ENCODE peak calls at places on chromosomes 16 and 17, in six cellular contexts. T is omental fat pad, W is esophagus squamous epithelium, F is nephron progenitor cell, L is tibial artery, V is AG10803. G is an unnamed sample.
A peak's percentile ranks its signal among the peaks of the same experiment; 100 is the strongest.

GRCh38 chr17:66347661-66348604 is 45.5 kb downstream of the PRKCA start:
- DNase-seq in T (no peak), L (no peak), F (no peak), V (peak; percentile 44), W (no peak), G (no peak)

GRCh38 chr16:75491876-75492275 is 3.4 kb downstream of the CHST6 start:
- DNase-seq in L (no peak), W (no peak), V (no peak), T (no peak), F (no peak), G (peak; percentile 18)

GRCh38 chr16:86150646-86151371 is 251.8 kb downstream of the IRF8 start:
- DNase-seq in L (no peak), W (no peak), T (no peak), F (no peak), V (no peak), G (no peak)

GRCh38 chr17:15263206-15263579 is 1.9 kb downstream of the PMP22 start:
- DNase-seq in V (peak; percentile 91), F (peak; percentile 53), W (peak; percentile 15), T (peak; percentile 47), L (peak; percentile 97), G (no peak)

GRCh38 chr16:54801445-54801844 is 129.2 kb upstream of the IRX5 start:
- DNase-seq in V (no peak), F (no peak), L (no peak), W (no peak), T (no peak), G (no peak)

GRCh38 chr16:78654929-78655328 is 555.5 kb downstream of the WWOX start:
- DNase-seq in L (no peak), T (no peak), W (no peak), V (no peak), F (no peak), G (no peak)

GRCh38 chr17:77385750-77386501 is 245.2 kb downstream of the SEC14L1 start:
- DNase-seq in F (no peak), T (peak; percentile 38), V (no peak), L (no peak), W (no peak), G (no peak)

GRCh38 chr16:75109732-75110243 is 6.8 kb downstream of the LDHD start:
- DNase-seq in W (no peak), T (no peak), L (no peak), V (no peak), F (no peak), G (no peak)

GRCh38 chr17:7511108-7511507 is 26.9 kb downstream of the POLR2A start:
- DNase-seq in F (no peak), L (no peak), V (no peak), W (no peak), T (no peak), G (no peak)

GRCh38 chr16:17327671-17328335 is 143.0 kb downstream of the XYLT1 start:
- DNase-seq in F (no peak), T (no peak), L (no peak), W (no peak), V (no peak), G (no peak)

GRCh38 chr17:62062313-62062712 is 2.8 kb downstream of the MED13 start:
- DNase-seq in V (peak; percentile 35), T (no peak), F (no peak), L (no peak), W (no peak), G (no peak)

GRCh38 chr17:82400206-82400605 is 17.9 kb upstream of the HEXD start:
- DNase-seq in L (no peak), V (peak; percentile 53), W (no peak), F (no peak), T (no peak), G (no peak)

GRCh38 chr16:72021043-72021442 is 12.5 kb downstream of the DHODH start:
- DNase-seq in T (no peak), V (no peak), W (no peak), F (peak; percentile 54), L (no peak), G (no peak)
- TF ChIP-seq CTCF in T (no peak), V (peak; percentile 21), W (no peak), F (peak; percentile 58), L (no peak), G (peak; percentile 31)

GRCh38 chr16:15996432-15997109 is 47.2 kb downstream of the ABCC1 start:
- DNase-seq in V (peak; percentile 83), F (no peak), L (peak; percentile 60), W (no peak), T (peak; percentile 41), G (no peak)
- TF ChIP-seq CTCF in V (peak; percentile 4), F (no peak), L (no peak), W (no peak), T (no peak), G (no peak)

GRCh38 chr16:48112603-48113400 is 43.0 kb downstream of the ABCC12 start:
- DNase-seq in V (no peak), L (no peak), W (no peak), F (no peak), T (no peak), G (no peak)

GRCh38 chr16:48114410-48114809 is 41.4 kb downstream of the ABCC12 start:
- DNase-seq in L (no peak), W (no peak), T (no peak), F (no peak), V (no peak), G (no peak)

GRCh38 chr16:48110982-48111381 is 44.8 kb downstream of the ABCC12 start:
- DNase-seq in L (no peak), V (no peak), T (no peak), W (no peak), F (no peak), G (no peak)

GRCh38 chr16:48115299-48115698 is 40.5 kb downstream of the ABCC12 start:
- DNase-seq in F (no peak), L (no peak), T (no peak), W (no peak), V (no peak), G (no peak)

GRCh38 chr16:48113471-48113870 is 42.3 kb downstream of the ABCC12 start:
- DNase-seq in T (no peak), L (no peak), F (no peak), W (no peak), V (no peak), G (no peak)
- TF ChIP-seq CTCF in T (no peak), L (no peak), F (no peak), W (no peak), V (no peak), G (peak; percentile 52)

GRCh38 chr17:43026610-43027009 is 1.6 kb downstream of the RND2 start:
- DNase-seq in W (no peak), V (no peak), T (no peak), L (no peak), F (no peak), G (no peak)

GRCh38 chr17:43025766-43026537 is 921 bp downstream of the RND2 start:
- DNase-seq in T (no peak), L (no peak), F (no peak), V (no peak), W (no peak), G (no peak)

GRCh38 chr17:43025290-43025657 is 243 bp downstream of the RND2 start:
- DNase-seq in V (no peak), W (no peak), T (no peak), F (no peak), L (no peak), G (no peak)

GRCh38 chr17:43027091-43028032 is 2.3 kb downstream of the RND2 start:
- DNase-seq in T (no peak), W (no peak), V (no peak), F (no peak), L (no peak), G (no peak)

GRCh38 chr17:43024407-43025289 is at the start of gene RND2:
- DNase-seq in V (peak; percentile 93), L (peak; percentile 91), F (peak; percentile 90), T (peak; percentile 75), W (peak; percentile 44), G (peak; percentile 89)
- TF ChIP-seq CTCF in V (peak; percentile 81), L (peak; percentile 81), F (peak; percentile 57), T (peak; percentile 7), W (peak; percentile 58), G (peak; percentile 87)

DNA sequence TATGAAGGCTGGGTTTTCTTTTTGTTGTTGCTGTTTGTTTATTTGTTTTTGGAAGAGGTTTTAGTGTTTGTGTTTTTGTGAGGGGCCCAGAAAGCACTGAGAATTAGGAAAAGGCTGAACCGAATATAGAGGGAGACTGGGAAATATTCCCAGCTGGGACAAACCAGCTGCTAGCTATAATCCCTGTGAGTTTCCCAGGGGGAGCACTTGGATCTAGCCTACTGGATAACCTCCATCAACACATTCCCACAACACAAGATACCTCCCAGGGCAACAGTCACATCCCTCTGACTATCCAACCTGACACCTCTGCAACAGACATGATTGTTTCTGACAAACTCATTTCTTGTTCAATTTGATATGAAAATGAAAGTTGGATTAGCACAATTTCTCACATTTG is 16.7 kb downstream of the CDH11 start:
- DNase-seq in F (no peak), T (no peak), V (no peak), W (no peak), L (no peak), G (no peak)
- TF ChIP-seq CTCF in F (no peak), T (no peak), V (no peak), W (no peak), L (no peak), G (no peak)

DNA sequence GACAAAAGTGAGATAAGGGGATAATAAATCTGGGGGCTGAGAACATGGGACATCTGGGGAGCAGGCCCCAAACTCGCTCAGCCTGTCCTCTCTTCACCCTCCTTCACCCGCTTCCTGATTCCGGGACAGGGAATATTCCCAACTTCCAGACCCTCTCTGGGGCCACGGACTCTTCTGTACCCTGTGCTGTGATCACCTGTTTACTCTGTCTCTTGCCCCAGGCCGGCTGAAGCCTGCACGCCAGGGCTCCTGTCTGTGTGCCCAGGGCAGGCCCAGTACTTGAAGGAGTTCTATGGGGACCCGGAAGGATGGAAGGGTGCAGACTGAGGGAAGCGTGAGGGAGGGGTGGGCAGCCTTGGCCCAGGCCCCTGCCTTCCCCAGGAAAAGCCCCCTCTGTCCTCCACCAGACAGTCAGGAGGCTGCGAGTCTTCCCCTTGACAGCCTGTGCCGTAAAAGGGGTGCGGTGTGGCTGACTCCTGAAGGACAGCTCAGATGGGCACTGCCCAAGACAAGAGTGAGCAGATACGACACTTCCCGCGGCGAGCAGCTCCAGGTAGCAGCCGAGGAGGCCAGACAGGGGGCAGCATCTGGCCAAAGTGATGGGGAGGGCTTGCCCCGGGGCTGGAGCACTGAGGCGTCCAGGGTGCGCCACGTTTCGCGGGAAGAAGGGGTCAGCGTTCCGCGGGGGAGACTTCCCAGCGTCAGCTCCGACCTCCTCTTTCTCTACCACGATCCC is 1.0 kb upstream of the CCNF start:
- DNase-seq in L (peak; percentile 27), T (no peak), F (peak; percentile 61), V (no peak), W (no peak), G (no peak)
- TF ChIP-seq CTCF in L (no peak), T (no peak), F (no peak), V (peak; percentile 31), W (peak; percentile 12), G (peak; percentile 55)

DNA sequence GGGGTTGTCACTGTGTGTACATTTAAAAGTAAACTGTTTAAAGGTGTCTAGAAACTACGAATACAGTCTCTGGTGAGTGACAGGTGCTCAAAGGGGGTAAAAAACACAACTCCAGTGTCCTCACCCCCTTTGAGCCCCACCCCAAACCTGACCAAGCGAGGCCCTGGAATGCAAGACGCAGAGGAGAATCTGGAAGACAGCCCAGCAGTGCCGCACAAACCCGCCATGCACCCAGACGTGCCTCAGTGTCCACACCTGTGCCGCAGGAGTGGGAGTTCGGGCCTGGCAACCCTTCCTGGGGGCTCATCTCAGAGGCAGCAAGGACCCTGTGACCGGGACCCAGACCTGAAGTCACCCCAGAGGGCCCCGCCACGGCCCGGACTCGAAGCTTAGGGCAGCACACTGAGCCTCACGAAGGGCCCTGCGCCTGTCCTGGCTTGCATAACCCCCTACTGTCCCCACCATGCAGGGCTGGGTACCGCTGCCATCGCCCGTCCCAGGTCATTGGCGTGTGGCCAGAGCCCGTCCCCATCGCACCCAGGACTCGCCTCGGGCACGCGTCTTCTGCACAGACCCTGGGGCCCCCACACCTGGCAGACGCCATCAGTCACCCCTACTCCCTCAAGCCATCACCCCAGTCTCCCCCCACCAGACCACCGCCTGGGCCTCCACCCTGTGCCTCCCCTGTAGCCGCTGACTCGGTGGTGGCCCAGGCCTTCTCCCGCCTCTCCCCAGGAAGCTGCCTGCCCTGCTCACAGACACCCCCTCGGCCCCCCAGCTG is 33.0 kb upstream of the ZC3H18 start:
- DNase-seq in T (no peak), W (no peak), L (no peak), V (no peak), F (no peak), G (no peak)
- TF ChIP-seq CTCF in T (no peak), W (no peak), L (no peak), V (no peak), F (no peak), G (peak; percentile 45)

G was measured in foreskin keratinocyte.